ENCODE peak calls at places on chromosomes 6 and 20, in four cellular contexts. One of them, this sample, is unnamed. For H3K36me3, the result is how much of the 10 kb centered on the place peaks cover.

GRCh38 chr6:73606428-73606827 is 47.4 kb downstream of the SLC17A5 start:
- DNase-seq in left ventricle myocardium inferior: no peak
- DNase-seq in osteoblast: no peak
- DNase-seq in transverse colon: no peak
- DNase-seq in this sample: no peak

GRCh38 chr6:16684896-16685554 is 76.2 kb downstream of the ATXN1 start:
- DNase-seq in transverse colon: no peak
- DNase-seq in osteoblast: no peak
- DNase-seq in left ventricle myocardium inferior: no peak
- DNase-seq in this sample: peak

GRCh38 chr6:40440083-40440482 is 147.1 kb downstream of the LRFN2 start:
- DNase-seq in left ventricle myocardium inferior: no peak
- DNase-seq in osteoblast: no peak
- DNase-seq in transverse colon: no peak
- DNase-seq in this sample: no peak

GRCh38 chr6:49856282-49856681 is 10.1 kb downstream of the CRISP1 start:
- DNase-seq in osteoblast: no peak
- DNase-seq in left ventricle myocardium inferior: no peak
- DNase-seq in transverse colon: no peak
- DNase-seq in this sample: no peak

GRCh38 chr6:160238786-160239751 is 19.6 kb downstream of the SLC22A2 start:
- DNase-seq in transverse colon: peak
- DNase-seq in osteoblast: no peak
- DNase-seq in left ventricle myocardium inferior: no peak
- DNase-seq in this sample: no peak

GRCh38 chr20:41095110-41095969 is 42.0 kb upstream of the PLCG1 start:
- DNase-seq in transverse colon: peak
- DNase-seq in osteoblast: no peak
- DNase-seq in left ventricle myocardium inferior: peak
- DNase-seq in this sample: no peak

GRCh38 chr6:135257641-135258405 is 76.7 kb downstream of the MYB start:
- DNase-seq in transverse colon: no peak
- DNase-seq in left ventricle myocardium inferior: no peak
- DNase-seq in osteoblast: peak
- DNase-seq in this sample: no peak

GRCh38 chr6:114586298-114586697 is 243.5 kb upstream of the HS3ST5 start:
- DNase-seq in transverse colon: no peak
- DNase-seq in left ventricle myocardium inferior: no peak
- DNase-seq in osteoblast: no peak
- DNase-seq in this sample: no peak

GRCh38 chr6:1663511-1663910 is 53.8 kb downstream of the FOXC1 start:
- DNase-seq in transverse colon: no peak
- DNase-seq in left ventricle myocardium inferior: no peak
- DNase-seq in osteoblast: no peak
- DNase-seq in this sample: no peak

GRCh38 chr20:44748005-44748370 is 2.3 kb downstream of the KCNK15 start:
- DNase-seq in left ventricle myocardium inferior: no peak
- DNase-seq in transverse colon: no peak
- DNase-seq in osteoblast: peak
- DNase-seq in this sample: no peak

GRCh38 chr20:44688053-44688625 is 27.0 kb upstream of the CCN5 start:
- DNase-seq in transverse colon: no peak
- DNase-seq in left ventricle myocardium inferior: no peak
- DNase-seq in osteoblast: no peak
- DNase-seq in this sample: no peak

GRCh38 chr6:4581468-4582420 is 194.5 kb upstream of the CDYL start:
- DNase-seq in left ventricle myocardium inferior: no peak
- DNase-seq in transverse colon: no peak
- DNase-seq in osteoblast: peak
- DNase-seq in this sample: no peak

GRCh38 chr6:150620244-150620643 is 20.6 kb downstream of the PLEKHG1 start:
- DNase-seq in transverse colon: peak
- DNase-seq in osteoblast: no peak
- DNase-seq in left ventricle myocardium inferior: no peak
- DNase-seq in this sample: no peak

GRCh38 chr6:164057876-164058275 is 643.4 kb downstream of the QKI start:
- DNase-seq in transverse colon: no peak
- DNase-seq in osteoblast: no peak
- DNase-seq in left ventricle myocardium inferior: no peak
- DNase-seq in this sample: no peak

GRCh38 chr6:79984261-79984660 is 20.2 kb upstream of the TTK start:
- DNase-seq in transverse colon: peak
- DNase-seq in osteoblast: no peak
- DNase-seq in left ventricle myocardium inferior: no peak
- DNase-seq in this sample: no peak

GRCh38 chr6:20661721-20662120 is 127.5 kb downstream of the CDKAL1 start:
- DNase-seq in osteoblast: no peak
- DNase-seq in transverse colon: no peak
- DNase-seq in left ventricle myocardium inferior: no peak
- DNase-seq in this sample: no peak

GRCh38 chr6:75503291-75503690 is 9.7 kb upstream of the FILIP1 start:
- DNase-seq in osteoblast: no peak
- DNase-seq in transverse colon: no peak
- DNase-seq in left ventricle myocardium inferior: no peak
- DNase-seq in this sample: no peak

GRCh38 chr6:140636237-140636636 is 1261.8 kb upstream of the CITED2 start:
- DNase-seq in osteoblast: no peak
- DNase-seq in left ventricle myocardium inferior: no peak
- DNase-seq in transverse colon: no peak
- DNase-seq in this sample: peak

GRCh38 chr6:2919886-2920285 is 16.8 kb upstream of the SERPINB9 start:
- DNase-seq in transverse colon: no peak
- DNase-seq in osteoblast: no peak
- DNase-seq in left ventricle myocardium inferior: no peak
- DNase-seq in this sample: no peak

GRCh38 chr6:15148356-15149058 is 97.4 kb upstream of the JARID2 start:
- DNase-seq in left ventricle myocardium inferior: no peak
- DNase-seq in transverse colon: no peak
- DNase-seq in osteoblast: peak
- DNase-seq in this sample: peak

GRCh38 chr6:13220266-13220665 is 108.1 kb downstream of the TBC1D7 start:
- DNase-seq in transverse colon: no peak
- DNase-seq in left ventricle myocardium inferior: no peak
- DNase-seq in osteoblast: no peak
- DNase-seq in this sample: no peak

GRCh38 chr6:103379272-103379671 is 1480.4 kb downstream of the HACE1 start:
- DNase-seq in osteoblast: no peak
- DNase-seq in transverse colon: no peak
- DNase-seq in left ventricle myocardium inferior: no peak
- DNase-seq in this sample: no peak
- TF ChIP-seq CTCF in osteoblast: no peak
- TF ChIP-seq CTCF in transverse colon: no peak
- TF ChIP-seq CTCF in left ventricle myocardium inferior: no peak
- TF ChIP-seq CTCF in this sample: no peak

GRCh38 chr20:50719328-50719727 is 12.1 kb upstream of the PARD6B start:
- DNase-seq in transverse colon: no peak
- DNase-seq in left ventricle myocardium inferior: no peak
- DNase-seq in osteoblast: no peak
- DNase-seq in this sample: no peak
- H3K36me3 ChIP-seq in transverse colon: under half
- H3K36me3 ChIP-seq in left ventricle myocardium inferior: under half
- H3K36me3 ChIP-seq in osteoblast: under half
- H3K36me3 ChIP-seq in this sample: under half

DNA sequence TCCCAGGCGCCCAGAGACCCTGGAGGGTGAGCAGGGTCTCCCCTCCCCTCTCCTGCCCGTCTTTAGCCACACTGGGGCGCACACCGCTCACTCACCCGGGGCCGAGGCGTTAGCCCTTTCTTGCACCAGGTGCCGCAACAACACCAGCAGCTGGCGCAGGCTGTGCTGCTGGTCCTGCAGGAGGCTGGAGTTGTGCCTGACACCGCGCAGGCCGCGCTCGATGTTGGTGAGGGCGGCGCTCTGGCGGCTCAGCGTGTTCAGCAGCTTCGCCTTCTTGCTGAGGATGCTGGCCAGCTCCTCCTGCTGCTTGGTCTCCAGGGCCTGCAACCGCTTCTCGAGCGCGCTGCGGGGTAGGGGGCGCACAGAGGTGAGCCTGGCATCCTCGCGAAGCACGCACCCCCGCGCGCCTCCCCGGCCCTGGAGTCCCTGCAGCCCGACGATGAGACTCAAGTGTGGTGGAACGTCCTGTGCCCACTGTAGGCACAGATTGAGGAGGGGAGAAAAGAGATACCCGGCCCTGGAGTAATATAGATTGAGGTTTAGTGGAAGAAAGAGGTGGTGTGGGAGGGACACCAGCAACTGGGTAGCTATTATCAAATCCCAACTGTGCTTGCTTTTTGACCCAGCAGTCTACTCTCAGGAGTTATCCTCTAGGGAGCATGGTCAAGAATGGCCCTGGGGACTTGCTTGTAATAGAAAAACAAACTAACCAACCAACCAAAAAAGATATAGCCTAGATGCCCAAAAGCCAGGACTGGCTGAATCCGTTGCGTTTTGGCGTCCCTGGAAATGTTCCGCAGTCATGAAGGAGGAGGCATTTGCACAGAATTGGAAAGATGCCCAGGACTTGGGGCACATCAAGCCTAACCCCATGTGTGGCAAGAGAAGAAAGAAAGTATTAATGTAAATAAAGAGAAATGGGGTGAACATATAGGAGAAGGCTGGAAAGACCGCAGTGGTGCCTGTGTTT is 30.9 kb downstream of the ANGPT4 start:
- DNase-seq in osteoblast: peak
- DNase-seq in left ventricle myocardium inferior: peak
- DNase-seq in transverse colon: no peak
- DNase-seq in this sample: no peak
- TF ChIP-seq CTCF in osteoblast: peak
- TF ChIP-seq CTCF in left ventricle myocardium inferior: peak
- TF ChIP-seq CTCF in transverse colon: no peak
- TF ChIP-seq CTCF in this sample: no peak

GRCh38 chr6:76764057-76764456 is 691.6 kb upstream of the IMPG1 start:
- DNase-seq in transverse colon: no peak
- DNase-seq in left ventricle myocardium inferior: no peak
- DNase-seq in osteoblast: no peak
- DNase-seq in this sample: no peak
- H3K36me3 ChIP-seq in transverse colon: under half
- H3K36me3 ChIP-seq in left ventricle myocardium inferior: under half
- H3K36me3 ChIP-seq in osteoblast: under half
- H3K36me3 ChIP-seq in this sample: under half

DNA sequence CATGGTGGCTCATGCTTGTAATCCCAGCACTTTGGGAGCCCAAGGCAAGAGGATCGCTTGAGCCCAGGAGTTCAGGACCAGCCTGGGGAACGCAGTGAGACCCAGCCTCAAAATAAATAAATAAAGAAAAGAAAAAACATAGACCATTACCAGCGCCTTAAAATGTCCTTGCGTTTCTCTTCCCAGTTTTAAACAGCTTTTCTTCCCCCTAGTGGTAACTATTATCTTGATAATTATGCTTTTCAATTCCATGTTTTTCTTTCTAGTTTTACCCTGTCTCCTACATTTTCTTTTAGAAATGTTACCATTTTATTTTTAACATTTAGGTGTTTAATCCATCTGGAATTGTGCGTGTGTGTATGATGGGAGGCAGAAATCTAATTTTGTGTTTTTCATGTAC is 24.4 kb downstream of the DNAH8 start:
- DNase-seq in transverse colon: no peak
- DNase-seq in osteoblast: no peak
- DNase-seq in left ventricle myocardium inferior: no peak
- DNase-seq in this sample: no peak
- TF ChIP-seq CTCF in transverse colon: peak
- TF ChIP-seq CTCF in osteoblast: peak
- TF ChIP-seq CTCF in left ventricle myocardium inferior: peak
- TF ChIP-seq CTCF in this sample: no peak

GRCh38 chr20:19998990-19999705 is 18.0 kb upstream of the NAA20 start:
- DNase-seq in transverse colon: no peak
- DNase-seq in osteoblast: no peak
- DNase-seq in left ventricle myocardium inferior: no peak
- DNase-seq in this sample: no peak

GRCh38 chr20:20000223-20000968 is 16.8 kb upstream of the NAA20 start:
- DNase-seq in left ventricle myocardium inferior: no peak
- DNase-seq in osteoblast: no peak
- DNase-seq in transverse colon: no peak
- DNase-seq in this sample: no peak

GRCh38 chr20:20005381-20005780 is 11.8 kb upstream of the NAA20 start:
- DNase-seq in osteoblast: no peak
- DNase-seq in transverse colon: no peak
- DNase-seq in left ventricle myocardium inferior: no peak
- DNase-seq in this sample: no peak

GRCh38 chr20:20003088-20003954 is 13.8 kb upstream of the NAA20 start:
- DNase-seq in osteoblast: no peak
- DNase-seq in left ventricle myocardium inferior: no peak
- DNase-seq in transverse colon: peak
- DNase-seq in this sample: peak

GRCh38 chr20:20002101-20002998 is 14.8 kb upstream of the NAA20 start:
- DNase-seq in osteoblast: no peak
- DNase-seq in left ventricle myocardium inferior: no peak
- DNase-seq in transverse colon: no peak
- DNase-seq in this sample: no peak
- H3K36me3 ChIP-seq in osteoblast: under half
- H3K36me3 ChIP-seq in left ventricle myocardium inferior: under half
- H3K36me3 ChIP-seq in transverse colon: under half
- H3K36me3 ChIP-seq in this sample: under half